ENCODE peak calls at places on chromosomes 7 and 10, in five cellular contexts. T, F, H, Y and X are unnamed samples.

GRCh38 chr10:101270763-101271162 is 41.5 kb upstream of the LBX1 start:
- DNase-seq in T (no peak), F (no peak), H (no peak), Y (no peak), X (no peak)

GRCh38 chr10:42980553-42981357 is 96.1 kb upstream of the RET start:
- DNase-seq in T (no peak), F (no peak), H (no peak), Y (no peak), X (no peak)

GRCh38 chr10:7411671-7412481 is 1.0 kb upstream of the SFMBT2 start:
- DNase-seq in T (no peak), F (no peak), H (peak; percentile 25), Y (no peak), X (no peak)

GRCh38 chr10:124902462-124902861 is 39.5 kb upstream of the ZRANB1 start:
- DNase-seq in T (no peak), F (no peak), H (no peak), Y (no peak), X (no peak)

GRCh38 chr10:73225518-73225917 is 21.5 kb downstream of the DNAJC9 start:
- DNase-seq in T (no peak), F (no peak), H (no peak), Y (no peak), X (no peak)

GRCh38 chr10:6734286-6734685 is 154.2 kb upstream of the PRKCQ start:
- DNase-seq in T (no peak), F (no peak), H (no peak), Y (no peak), X (no peak)

GRCh38 chr7:115984105-115984504 is 46.5 kb downstream of the TFEC start:
- DNase-seq in T (no peak), F (no peak), H (no peak), Y (peak; percentile 6), X (no peak)

GRCh38 chr7:33905389-33906032 is at the start of gene BMPER:
- DNase-seq in T (no peak), F (no peak), H (peak; percentile 59), Y (no peak), X (no peak)

GRCh38 chr10:83606275-83606674 is 533.0 kb upstream of the GHITM start:
- DNase-seq in T (no peak), F (no peak), H (no peak), Y (peak; percentile 6), X (no peak)

GRCh38 chr10:117860135-117860534 is 186.6 kb downstream of the RAB11FIP2 start:
- DNase-seq in T (no peak), F (no peak), H (no peak), Y (no peak), X (no peak)

GRCh38 chr10:115335366-115335765 is 242.2 kb downstream of the ATRNL1 start:
- DNase-seq in T (no peak), F (no peak), H (no peak), Y (peak; percentile 7), X (no peak)

GRCh38 chr7:128253701-128254100 is 12.6 kb downstream of the LEP start:
- DNase-seq in T (no peak), F (no peak), H (no peak), Y (no peak), X (no peak)

GRCh38 chr7:37915438-37915837 is 1.2 kb downstream of the SFRP4 start:
- DNase-seq in T (no peak), F (no peak), H (peak; percentile 9), Y (no peak), X (no peak)

GRCh38 chr10:98344589-98345038 is 70.4 kb downstream of the PYROXD2 start:
- DNase-seq in T (no peak), F (peak; percentile 64), H (peak; percentile 39), Y (peak; percentile 96), X (peak; percentile 90)

GRCh38 chr10:79258894-79259293 is 88.4 kb upstream of the PPIF start:
- DNase-seq in T (no peak), F (no peak), H (no peak), Y (no peak), X (no peak)

GRCh38 chr10:48306870-48307531 is 524 bp downstream of the MAPK8 start:
- DNase-seq in T (no peak), F (peak; percentile 18), H (peak; percentile 69), Y (peak; percentile 24), X (no peak)

GRCh38 chr7:25759748-25760147 is 392.2 kb upstream of the NFE2L3 start:
- DNase-seq in T (no peak), F (no peak), H (no peak), Y (no peak), X (no peak)

GRCh38 chr10:73263948-73264347 is 11.5 kb upstream of the MRPS16 start:
- DNase-seq in T (no peak), F (no peak), H (no peak), Y (no peak), X (peak; percentile 13)

GRCh38 chr10:124647421-124648130 is 96.6 kb downstream of the FAM53B start:
- DNase-seq in T (peak; percentile 15), F (peak; percentile 51), H (peak; percentile 43), Y (no peak), X (no peak)

GRCh38 chr10:1360011-1360580 is 303.9 kb downstream of the WDR37 start:
- DNase-seq in T (no peak), F (no peak), H (no peak), Y (no peak), X (no peak)

GRCh38 chr7:19989906-19990305 is 216.5 kb upstream of the TMEM196 start:
- DNase-seq in T (no peak), F (no peak), H (no peak), Y (no peak), X (no peak)

GRCh38 chr10:98411166-98411565 is 3.8 kb downstream of the PYROXD2 start:
- DNase-seq in T (no peak), F (no peak), H (peak; percentile 83), Y (no peak), X (no peak)

GRCh38 chr10:103619424-103620356 is 126.2 kb downstream of the NEURL1 start:
- DNase-seq in T (no peak), F (no peak), H (no peak), Y (no peak), X (no peak)

GRCh38 chr7:131072505-131073091 is 255.1 kb upstream of the MKLN1 start:
- DNase-seq in T (no peak), F (no peak), H (no peak), Y (no peak), X (no peak)

GRCh38 chr10:79380918-79381775 is 33.9 kb downstream of the PPIF start:
- DNase-seq in T (no peak), F (no peak), H (no peak), Y (no peak), X (no peak)

GRCh38 chr10:75531571-75532031 is 100.2 kb downstream of the LRMDA start:
- DNase-seq in T (no peak), F (no peak), H (no peak), Y (no peak), X (no peak)

GRCh38 chr7:50268990-50269389 is 35.5 kb upstream of the IKZF1 start:
- DNase-seq in T (no peak), F (no peak), H (no peak), Y (no peak), X (no peak)

GRCh38 chr7:1869731-1870130 is 199.7 kb downstream of the ELFN1 start:
- DNase-seq in T (no peak), F (no peak), H (no peak), Y (no peak), X (no peak)

GRCh38 chr10:79051766-79052165 is 17.0 kb upstream of the ZMIZ1 start:
- DNase-seq in T (no peak), F (no peak), H (no peak), Y (no peak), X (no peak)

GRCh38 chr10:71982269-71983178 is 18.3 kb downstream of the CHST3 start:
- DNase-seq in T (no peak), F (no peak), H (no peak), Y (no peak), X (no peak)

GRCh38 chr7:25849361-25850184 is 302.4 kb upstream of the NFE2L3 start:
- DNase-seq in T (no peak), F (peak; percentile 83), H (no peak), Y (peak; percentile 86), X (no peak)

GRCh38 chr10:131431541-131431940 is 120.0 kb upstream of the TCERG1L start:
- DNase-seq in T (no peak), F (no peak), H (peak; percentile 8), Y (no peak), X (no peak)

DNA sequence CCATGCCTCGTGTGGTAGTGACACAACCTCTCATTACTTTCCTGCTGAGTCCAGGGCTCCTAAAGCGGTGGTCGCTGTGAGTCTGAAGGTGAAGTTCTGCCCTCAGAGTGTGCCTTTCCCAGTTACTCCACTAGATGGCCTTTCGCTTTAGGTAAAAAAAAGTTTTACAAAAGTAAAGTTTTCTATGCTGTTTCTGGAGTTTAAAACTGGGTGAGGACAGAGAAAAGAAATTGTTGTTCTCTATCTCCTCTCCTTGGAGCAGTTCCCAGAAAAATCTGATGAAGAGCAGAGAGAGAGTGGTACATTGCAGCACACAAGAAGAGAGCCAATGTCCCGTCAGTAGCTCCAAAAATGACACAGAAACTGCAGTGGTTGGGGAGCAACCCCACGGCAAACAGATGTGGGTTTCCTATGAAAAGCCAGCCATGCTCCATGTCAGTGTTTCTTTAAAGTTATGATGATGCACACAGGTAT is 257.1 kb downstream of the GLI3 start:
- DNase-seq in T (peak; percentile 3), F (no peak), H (peak; percentile 43), Y (peak; percentile 33), X (no peak)
- TF ChIP-seq CTCF in T (peak; percentile 24), F (peak; percentile 9), H (peak; percentile 75), Y (peak; percentile 71), X (peak; percentile 76)

DNA sequence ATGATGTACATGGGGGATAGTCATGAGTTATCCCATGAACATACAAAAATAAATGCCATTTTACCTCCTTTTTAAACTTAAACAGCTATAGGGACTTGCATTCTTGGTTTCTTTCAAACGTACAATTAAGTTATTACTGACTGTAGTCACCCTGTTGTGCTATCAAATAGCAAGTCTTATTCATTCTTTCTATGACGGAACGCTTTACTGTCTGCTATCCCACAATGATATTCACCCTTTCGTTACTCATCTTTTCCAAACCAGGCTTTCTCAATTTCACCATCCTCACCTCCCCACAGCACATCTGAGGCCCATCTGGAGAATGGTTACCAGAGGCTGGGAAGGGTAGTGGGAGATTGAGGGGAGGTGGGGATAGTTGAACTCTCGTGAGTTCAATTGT is 218.8 kb downstream of the PHF14 start:
- DNase-seq in T (no peak), F (no peak), H (no peak), Y (peak; percentile 17), X (peak; percentile 71)
- H3K4me3 ChIP-seq in T (no peak overlapping the region), F (peak overlapping the region; percentile 44), H (no peak overlapping the region), Y (peak overlapping the region; percentile 60), X (peak overlapping the region; percentile 43)

GRCh38 chr10:30384791-30385201 is 35.7 kb upstream of the MTPAP start:
- DNase-seq in T (peak; percentile 48), F (no peak), H (peak; percentile 24), Y (peak; percentile 14), X (no peak)
- TF ChIP-seq CTCF in T (peak; percentile 56), F (no peak), H (no peak), Y (peak; percentile 50), X (peak; percentile 58)

DNA sequence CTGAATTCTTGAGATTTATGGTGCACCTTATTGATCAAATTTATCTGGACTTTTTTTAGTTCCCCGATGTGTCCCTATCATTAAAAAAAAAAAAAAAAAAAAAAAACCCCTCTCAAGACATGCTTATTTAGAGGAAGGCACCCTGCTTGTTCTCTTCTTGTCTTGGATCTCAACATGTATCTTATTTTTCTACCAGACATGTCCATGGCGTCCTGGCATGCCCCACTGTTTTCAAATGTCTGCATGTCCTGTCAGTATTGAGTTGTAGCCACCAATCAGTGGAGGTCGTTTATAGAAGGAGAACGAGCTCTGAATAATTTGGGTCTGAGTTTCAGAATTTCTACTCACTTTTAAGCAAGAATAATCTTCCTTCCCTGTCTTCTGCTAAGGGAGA is 2.8 kb upstream of the HOXA13 start:
- DNase-seq in T (no peak), F (no peak), H (no peak), Y (no peak), X (no peak)
- H3K4me3 ChIP-seq in T (no peak overlapping the region), F (no peak overlapping the region), H (no peak overlapping the region), Y (peak overlapping the region; percentile 93), X (peak overlapping the region; percentile 78)